ENCODE peak calls at places on chromosomes 1 and 21, in four cellular contexts. K is K562, L is HepG2, Q is GM12878. Z is an unnamed sample.

GRCh38 chr1:86822463-86822862 is 91.5 kb downstream of the SELENOF start:
- DNase-seq in L (no peak), K (no peak), Q (no peak), Z (no peak)

GRCh38 chr1:231557898-231558710 is 29.6 kb downstream of the TSNAX start:
- DNase-seq in K (no peak), L (no peak), Q (no peak), Z (no peak)

GRCh38 chr1:40901886-40902633 is 39.9 kb upstream of the CITED4 start:
- DNase-seq in K (no peak), Q (no peak), L (no peak), Z (no peak)

GRCh38 chr1:157993179-157994080 is at the start of gene KIRREL1:
- DNase-seq in K (no peak), L (no peak), Q (no peak), Z (peak)

GRCh38 chr1:27862671-27863551 is 9.4 kb upstream of the THEMIS2 start:
- DNase-seq in Q (peak), L (no peak), K (no peak), Z (no peak)

GRCh38 chr1:188343914-188344313 is 1515.2 kb downstream of the PLA2G4A start:
- DNase-seq in Q (no peak), K (no peak), L (no peak), Z (no peak)

GRCh38 chr1:167105150-167105840 is 11.4 kb downstream of the STYXL2 start:
- DNase-seq in K (no peak), Q (no peak), L (no peak), Z (no peak)

GRCh38 chr1:245365071-245365470 is 210.3 kb downstream of the KIF26B start:
- DNase-seq in K (no peak), L (no peak), Q (no peak), Z (no peak)

GRCh38 chr1:173341307-173341706 is 134.2 kb upstream of the TNFSF4 start:
- DNase-seq in L (no peak), K (no peak), Q (no peak), Z (no peak)

GRCh38 chr21:40254540-40255455 is 387.6 kb downstream of the PCP4 start:
- DNase-seq in Q (no peak), L (no peak), K (no peak), Z (no peak)

GRCh38 chr1:234962340-234962989 is 166.2 kb downstream of the TOMM20 start:
- DNase-seq in Q (peak), K (peak), L (peak), Z (no peak)

GRCh38 chr1:59635057-59635456 is 179.7 kb upstream of the HOOK1 start:
- DNase-seq in Q (no peak), K (no peak), L (no peak), Z (no peak)

GRCh38 chr1:115073298-115074087 is 15.8 kb downstream of the TSPAN2 start:
- DNase-seq in K (no peak), L (no peak), Q (no peak), Z (no peak)

GRCh38 chr21:41605934-41606285 is 98.0 kb upstream of the TMPRSS2 start:
- DNase-seq in Q (no peak), L (no peak), K (no peak), Z (no peak)

GRCh38 chr1:109767596-109768334 is 4.0 kb upstream of the EPS8L3 start:
- DNase-seq in L (no peak), K (no peak), Q (no peak), Z (peak)

GRCh38 chr1:43383449-43383848 is 6.2 kb downstream of the MED8 start:
- DNase-seq in L (no peak), K (no peak), Q (no peak), Z (no peak)

GRCh38 chr1:1402081-1402900 is 3.2 kb upstream of the CCNL2 start:
- DNase-seq in K (no peak), L (peak), Q (no peak), Z (peak)

GRCh38 chr1:44408181-44409018 is 3.3 kb downstream of the RNF220 start:
- DNase-seq in K (no peak), L (peak), Q (no peak), Z (peak)

GRCh38 chr1:38418195-38419030 is 371.8 kb upstream of the POU3F1 start:
- DNase-seq in L (no peak), K (no peak), Q (no peak), Z (no peak)

GRCh38 chr21:45122432-45123132 is 48.2 kb downstream of the ADARB1 start:
- DNase-seq in K (no peak), L (no peak), Q (no peak), Z (no peak)

GRCh38 chr1:209929751-209930150 is 8.3 kb upstream of the SYT14 start:
- DNase-seq in Q (no peak), L (no peak), K (no peak), Z (no peak)

GRCh38 chr1:234617135-234617985 is 7.4 kb upstream of the IRF2BP2 start:
- DNase-seq in L (no peak), Q (no peak), K (no peak), Z (no peak)

GRCh38 chr21:40465382-40465781 is 381.6 kb downstream of the DSCAM start:
- DNase-seq in Q (no peak), L (no peak), K (no peak), Z (no peak)

DNA sequence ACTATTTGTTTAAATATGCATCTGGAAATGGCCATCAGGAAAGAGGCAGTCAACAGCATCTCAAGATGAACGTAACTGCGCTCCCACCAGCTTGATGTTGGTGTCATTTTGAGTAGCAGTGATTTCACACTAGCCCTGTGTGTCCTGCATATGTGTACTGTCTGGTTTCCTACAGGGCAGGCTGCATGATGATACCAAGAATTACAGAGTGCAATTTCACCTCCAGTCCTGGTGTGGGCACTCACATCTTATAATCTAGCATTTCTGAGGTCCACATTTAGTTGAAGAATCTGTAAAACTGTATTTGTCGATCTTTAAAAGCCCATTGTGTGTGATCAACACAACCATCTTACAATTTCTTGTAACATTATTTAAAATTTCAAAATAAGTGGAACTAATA is 336.4 kb downstream of the PAPPA2 start:
- DNase-seq in K (no peak), Q (no peak), L (no peak), Z (no peak)
- TF ChIP-seq ETV6 in K (no peak), Q (no peak), L (no peak), Z (no peak)

GRCh38 chr1:223739366-223740057 is 27.2 kb downstream of the CAPN2 start:
- DNase-seq in Q (no peak), K (no peak), L (no peak), Z (no peak)
- TF ChIP-seq ETV6 in Q (no peak), K (no peak), L (no peak), Z (no peak)

DNA sequence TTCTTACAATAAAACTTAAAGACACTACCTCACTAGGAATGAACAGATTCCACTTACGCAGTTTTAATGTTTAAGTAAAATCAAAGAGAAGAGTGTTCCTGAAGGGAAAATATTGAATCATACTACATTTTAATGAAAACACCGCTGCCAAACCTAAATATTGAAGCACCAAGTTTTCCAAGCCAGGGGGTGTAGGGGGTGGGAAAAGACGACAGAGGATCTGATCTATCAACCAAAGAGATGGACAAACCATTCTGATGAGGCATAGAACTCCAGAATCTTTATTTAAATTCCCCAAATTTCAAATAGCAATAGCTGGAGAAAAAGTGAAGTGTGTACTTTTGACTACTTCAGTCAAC is 1.2 kb downstream of the ELK4 start:
- DNase-seq in Q (no peak), K (no peak), L (no peak), Z (no peak)
- TF ChIP-seq ETV6 in Q (no peak), K (no peak), L (no peak), Z (no peak)

GRCh38 chr1:52602328-52603300 is at the start of gene GPX7:
- DNase-seq in L (no peak), Q (no peak), K (no peak), Z (peak)
- TF ChIP-seq ETV6 in L (no peak), Q (no peak), K (no peak), Z (no peak)

GRCh38 chr1:9108056-9108665 is 20.7 kb downstream of the GPR157 start:
- DNase-seq in L (no peak), K (no peak), Q (no peak), Z (no peak)

GRCh38 chr1:9106286-9106685 is 22.6 kb downstream of the GPR157 start:
- DNase-seq in K (no peak), L (no peak), Q (no peak), Z (no peak)

GRCh38 chr1:9107156-9107555 is 21.7 kb downstream of the GPR157 start:
- DNase-seq in L (no peak), Q (no peak), K (no peak), Z (no peak)

GRCh38 chr1:9101510-9102146 is 27.3 kb downstream of the GPR157 start:
- DNase-seq in K (peak), L (peak), Q (no peak), Z (peak)

GRCh38 chr1:9105336-9105867 is 23.5 kb downstream of the GPR157 start:
- DNase-seq in L (no peak), K (no peak), Q (no peak), Z (no peak)
- TF ChIP-seq ETV6 in L (no peak), K (no peak), Q (no peak), Z (no peak)

DNA sequence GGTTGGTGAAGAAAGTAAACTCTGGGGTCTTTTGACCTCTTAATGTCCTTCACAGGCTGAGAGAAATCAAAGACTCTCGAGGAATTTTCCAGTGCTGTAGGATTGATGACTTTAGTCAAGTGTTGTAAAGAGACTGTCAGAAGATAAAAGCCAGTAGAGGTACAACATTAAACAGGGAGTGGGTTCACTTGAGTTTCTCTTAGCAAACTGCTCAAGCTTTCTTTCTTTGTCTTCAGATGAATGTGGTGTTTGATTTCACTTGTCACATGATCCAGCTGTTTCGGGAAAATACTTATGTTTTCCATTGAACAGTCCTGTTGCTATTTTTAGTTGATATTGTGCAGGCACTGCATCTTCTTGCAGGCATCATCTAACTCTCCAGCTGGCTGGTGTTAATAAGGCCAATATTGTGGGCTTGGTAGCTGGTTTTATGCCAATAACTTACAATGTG is 45.6 kb downstream of the XCL2 start:
- DNase-seq in L (no peak), Q (no peak), K (no peak), Z (no peak)
- TF ChIP-seq ETV6 in L (no peak), Q (no peak), K (no peak), Z (no peak)

GRCh38 chr1:77282187-77282865 is 507 bp downstream of the AK5 start:
- DNase-seq in Q (no peak), K (no peak), L (no peak), Z (peak)
- TF ChIP-seq ETV6 in Q (no peak), K (no peak), L (no peak), Z (peak)

DNA sequence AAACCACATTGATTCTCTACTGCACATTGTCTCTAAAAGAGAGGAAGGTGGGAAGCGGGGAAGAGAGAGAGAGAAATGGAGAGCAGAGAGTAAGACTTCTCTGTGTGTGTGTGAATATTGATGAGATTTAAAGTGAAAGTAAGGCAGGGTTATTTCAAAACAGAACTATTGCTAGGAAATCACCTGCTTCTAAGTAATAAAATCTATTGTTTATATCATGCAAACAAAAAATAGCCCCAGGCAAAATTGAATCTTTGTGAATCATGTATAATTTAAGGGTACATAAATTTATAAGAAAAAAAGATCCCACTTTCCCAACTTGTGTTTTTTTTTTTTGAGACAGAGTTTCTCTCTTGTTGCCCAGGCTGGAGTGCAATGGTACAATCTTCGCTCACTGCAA is 1.2 kb upstream of the GBP7 start:
- DNase-seq in Q (no peak), K (no peak), L (no peak), Z (no peak)
- TF ChIP-seq ETV6 in Q (no peak), K (no peak), L (no peak), Z (no peak)

DNA sequence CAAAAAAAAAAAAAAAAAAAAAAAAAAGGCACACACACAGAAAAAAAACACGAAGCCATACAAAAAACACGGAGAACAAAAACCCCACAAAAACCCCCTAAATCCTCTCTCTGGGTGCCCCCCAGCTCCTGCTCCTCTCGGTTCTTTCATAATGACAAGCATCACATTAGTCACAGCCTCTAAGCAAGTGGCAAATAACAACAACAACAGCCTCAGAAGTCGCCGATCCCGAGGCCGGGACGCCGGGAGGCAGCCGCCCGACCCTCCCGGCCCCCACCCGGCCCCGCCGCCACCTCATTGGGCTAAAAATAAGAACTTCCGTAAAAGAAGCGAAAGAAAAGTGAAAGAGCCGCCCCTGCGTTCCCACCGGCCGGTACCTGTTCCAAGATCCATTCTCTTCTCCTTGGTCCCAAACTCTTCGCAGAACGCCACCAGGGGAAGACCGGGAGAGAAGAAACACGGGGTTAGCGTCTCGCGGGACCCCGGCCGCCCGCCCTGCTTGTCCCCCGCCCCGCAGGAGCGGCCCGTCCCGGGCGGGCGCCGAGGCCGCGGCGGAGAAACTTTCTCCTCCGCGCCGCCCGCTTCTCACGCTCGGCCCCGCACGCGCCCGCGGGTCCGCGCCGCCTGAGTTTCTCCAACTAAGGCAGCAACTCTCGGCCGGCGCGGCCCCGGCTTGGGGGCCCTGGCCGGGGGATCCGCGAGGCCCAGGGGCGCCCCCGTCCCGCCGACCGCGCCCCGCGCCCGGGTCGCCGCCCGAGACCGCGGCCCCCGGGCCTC is 102.8 kb downstream of the CASZ1 start:
- DNase-seq in K (peak), L (no peak), Q (no peak), Z (peak)
- TF ChIP-seq ETV6 in K (no peak), L (no peak), Q (no peak), Z (no peak)

Z was measured in WTC11.